ENCODE peak calls at places on chromosomes 2 and 18, in ten cellular contexts. S, V, H, T, J, I, W, P, Z and D are unnamed samples.

GRCh38 chr18:57648414-57648813 is 26.8 kb upstream of the NARS1 start:
- DNase-seq in W (no peak), S (no peak), V (no peak), I (no peak), J (no peak), H (no peak), T (no peak), P (no peak), Z (no peak), D (no peak)

GRCh38 chr2:118986733-118987132 is 44.7 kb downstream of the MARCO start:
- DNase-seq in H (no peak), Z (no peak), P (no peak), W (no peak), S (no peak), J (no peak), V (no peak), I (no peak), T (no peak), D (no peak)

GRCh38 chr2:69585855-69586560 is 57.5 kb downstream of the AAK1 start:
- DNase-seq in I (no peak), P (no peak), J (no peak), H (no peak), T (no peak), W (no peak), S (peak; percentile 13), V (no peak), Z (no peak), D (no peak)

GRCh38 chr2:44205169-44205568 is 36.5 kb downstream of the PPM1B start:
- DNase-seq in H (no peak), T (no peak), J (no peak), I (no peak), Z (no peak), P (no peak), W (no peak), V (no peak), S (no peak), D (no peak)

GRCh38 chr2:240947176-240947575 is 41.0 kb downstream of the CROCC2 start:
- DNase-seq in P (no peak), T (peak; percentile 11), W (no peak), H (no peak), I (no peak), S (no peak), J (no peak), Z (no peak), V (no peak), D (peak; percentile 7)

GRCh38 chr18:13477147-13477683 is 249.1 kb downstream of the FAM210A start:
- DNase-seq in I (no peak), P (no peak), J (no peak), S (no peak), V (no peak), T (no peak), Z (no peak), H (no peak), W (no peak), D (no peak)

GRCh38 chr2:187008111-187008510 is 159.1 kb upstream of the ZSWIM2 start:
- DNase-seq in I (no peak), J (no peak), H (no peak), P (no peak), S (no peak), Z (no peak), W (peak; percentile 75), V (peak; percentile 62), T (no peak), D (no peak)

GRCh38 chr18:77119851-77120491 is 12.6 kb downstream of the MBP start:
- DNase-seq in Z (no peak), I (no peak), T (no peak), W (no peak), S (peak; percentile 47), H (peak; percentile 39), V (no peak), J (no peak), P (no peak), D (no peak)

GRCh38 chr2:179250848-179251504 is 13.7 kb downstream of the SESTD1 start:
- DNase-seq in S (no peak), I (no peak), J (no peak), Z (no peak), H (no peak), P (no peak), W (no peak), T (no peak), V (no peak), D (no peak)

GRCh38 chr2:8529706-8530277 is 152.1 kb upstream of the ID2 start:
- DNase-seq in P (no peak), Z (no peak), S (no peak), J (no peak), H (peak; percentile 82), T (no peak), V (no peak), I (no peak), W (no peak), D (no peak)

GRCh38 chr18:23982154-23983071 is 32.1 kb upstream of the TTC39C start:
- DNase-seq in W (peak; percentile 80), S (no peak), P (peak; percentile 39), T (no peak), I (no peak), Z (no peak), J (peak; percentile 31), H (no peak), V (peak; percentile 73), D (peak; percentile 86)

GRCh38 chr18:76506395-76506794 is 11.4 kb upstream of the ZNF516 start:
- DNase-seq in Z (no peak), T (no peak), V (no peak), J (no peak), W (no peak), I (no peak), H (no peak), P (no peak), S (no peak), D (no peak)

GRCh38 chr2:112803691-112804521 is 19.6 kb upstream of the IL1A start:
- DNase-seq in J (no peak), H (no peak), Z (no peak), S (no peak), T (no peak), W (peak; percentile 77), P (no peak), V (peak; percentile 68), I (no peak), D (no peak)

GRCh38 chr2:207202645-207203044 is 36.9 kb upstream of the KLF7 start:
- DNase-seq in H (no peak), T (no peak), V (peak; percentile 30), W (peak; percentile 43), P (no peak), J (no peak), Z (peak; percentile 4), S (no peak), I (peak; percentile 80), D (no peak)

GRCh38 chr2:16217271-16217670 is 276.9 kb downstream of the MYCN start:
- DNase-seq in H (no peak), J (no peak), Z (no peak), V (no peak), I (no peak), W (no peak), S (no peak), P (no peak), T (no peak), D (no peak)

GRCh38 chr2:16219292-16219975 is 279.1 kb downstream of the MYCN start:
- DNase-seq in Z (no peak), H (no peak), S (no peak), P (no peak), T (no peak), W (no peak), J (no peak), I (no peak), V (no peak), D (peak; percentile 34)

GRCh38 chr2:16218651-16219050 is 278.3 kb downstream of the MYCN start:
- DNase-seq in H (peak; percentile 4), J (no peak), T (no peak), P (no peak), Z (peak; percentile 3), W (no peak), V (no peak), S (no peak), I (peak; percentile 53), D (peak; percentile 16)

GRCh38 chr2:16216555-16216938 is 276.2 kb downstream of the MYCN start:
- DNase-seq in J (no peak), I (no peak), S (no peak), V (no peak), T (no peak), H (no peak), Z (no peak), P (no peak), W (no peak), D (no peak)

GRCh38 chr2:16218161-16218560 is 277.8 kb downstream of the MYCN start:
- DNase-seq in V (no peak), J (no peak), T (no peak), P (no peak), I (no peak), H (no peak), Z (no peak), W (no peak), S (no peak), D (no peak)
- H3K9me3 ChIP-seq in V (peaks cover 9% of the 10 kb centered on the region), J (no peaks in the 10 kb centered on the region), T (no peaks in the 10 kb centered on the region), P (no peaks in the 10 kb centered on the region), I (no peaks in the 10 kb centered on the region), H (no peaks in the 10 kb centered on the region), Z (no peaks in the 10 kb centered on the region), W (no peaks in the 10 kb centered on the region), S (no peaks in the 10 kb centered on the region), D (no peaks in the 10 kb centered on the region)

DNA sequence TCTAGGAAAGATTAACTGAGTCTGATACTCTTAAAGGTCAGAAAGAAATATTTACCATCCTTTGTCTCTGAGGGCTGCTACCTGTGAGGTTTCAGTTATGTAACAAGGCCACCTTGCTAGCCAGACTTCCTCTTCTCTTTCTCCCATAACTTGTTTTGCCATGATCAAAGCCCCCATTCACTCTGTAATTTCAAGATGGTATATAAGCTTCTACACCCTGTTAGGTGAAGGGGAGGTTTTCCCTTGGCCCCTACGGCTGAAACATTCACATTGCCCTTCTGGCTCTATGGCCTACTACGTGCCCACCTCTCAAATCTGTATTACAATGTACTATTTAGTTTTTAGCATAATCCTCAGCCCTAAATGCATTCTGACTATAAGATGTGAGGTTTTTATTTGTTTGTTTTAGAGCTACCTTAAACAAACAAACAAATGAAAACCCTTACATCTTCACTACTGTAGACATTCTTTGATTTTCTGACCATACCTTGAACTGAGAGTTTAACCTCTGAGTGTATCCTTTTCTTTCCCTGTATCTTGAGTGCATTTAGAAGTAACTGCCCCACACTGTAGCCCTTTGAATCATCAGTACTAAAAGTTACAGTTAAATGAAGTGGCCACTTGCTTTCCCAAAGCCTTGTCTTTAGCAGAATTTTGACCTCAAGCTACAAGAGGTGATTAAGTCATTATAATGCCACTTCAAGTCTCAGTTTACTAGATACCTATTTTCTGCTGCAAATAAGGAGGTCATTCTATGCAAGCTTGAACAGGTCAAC is 332.2 kb downstream of the SOCS6 start:
- DNase-seq in I (no peak), Z (no peak), V (no peak), T (no peak), S (peak; percentile 55), J (no peak), P (no peak), W (no peak), H (no peak), D (no peak)
- TF ChIP-seq CTCF in I (no peak), Z (no peak), V (no peak), T (no peak), S (no peak), J (no peak), P (no peak), W (no peak), H (no peak), D (no peak)

GRCh38 chr18:46891742-46892214 is 25.5 kb downstream of the PIAS2 start:
- DNase-seq in J (no peak), I (no peak), Z (no peak), V (no peak), S (no peak), H (peak; percentile 11), T (no peak), W (no peak), P (no peak), D (no peak)
- H3K9me3 ChIP-seq in J (peaks cover 8% of the 10 kb centered on the region), I (peaks cover 10% of the 10 kb centered on the region), Z (peaks cover 10% of the 10 kb centered on the region), V (peaks cover 8% of the 10 kb centered on the region), S (peaks cover 6% of the 10 kb centered on the region), H (peaks cover 22% of the 10 kb centered on the region), T (peaks cover 18% of the 10 kb centered on the region), W (peaks cover 3% of the 10 kb centered on the region), P (peaks cover 25% of the 10 kb centered on the region), D (peaks cover 14% of the 10 kb centered on the region)

GRCh38 chr2:74080346-74080745 is 67.4 kb downstream of the BOLA3 start:
- DNase-seq in W (no peak), H (peak; percentile 3), I (no peak), J (no peak), V (no peak), T (no peak), P (no peak), Z (no peak), S (no peak), D (no peak)
- TF ChIP-seq CTCF in W (peak; percentile 20), H (peak; percentile 31), I (peak; percentile 15), J (no peak), V (no peak), T (no peak), P (no peak), Z (no peak), S (no peak), D (no peak)